ENCODE peak calls at places on chromosomes 13 and 19, in eight cellular contexts. K is HCT116, G is AG04450, X is GM23338, I is fibroblast of mammary gland, D is neural progenitor cell, W is bronchial epithelial cell, L is OCI-LY7. H is an unnamed sample.

GRCh38 chr13:50403311-50403710 is 388.1 kb downstream of the KCNRG start:
- DNase-seq in W (peak; percentile 71), G (no peak), D (no peak), K (no peak), X (no peak), L (no peak), I (no peak), H (peak; percentile 49)

GRCh38 chr19:3357362-3357730 is 9.0 kb upstream of the NFIC start:
- DNase-seq in X (no peak), G (no peak), K (no peak), W (no peak), I (no peak), L (no peak), D (no peak), H (no peak)

GRCh38 chr19:11168568-11168967 is 13.0 kb upstream of the SPC24 start:
- DNase-seq in G (peak; percentile 69), K (peak; percentile 19), X (no peak), I (peak; percentile 99), L (no peak), D (no peak), W (peak; percentile 98), H (peak; percentile 97)

GRCh38 chr19:28964500-28964899 is 248.5 kb downstream of the UQCRFS1 start:
- DNase-seq in X (no peak), G (no peak), D (no peak), I (no peak), L (no peak), W (no peak), K (no peak), H (no peak)

GRCh38 chr13:113114511-113115362 is 7.9 kb upstream of the F10 start:
- DNase-seq in G (no peak), W (no peak), I (no peak), K (no peak), X (no peak), L (no peak), D (no peak), H (no peak)

GRCh38 chr19:9917322-9917721 is 19.0 kb downstream of the OLFM2 start:
- DNase-seq in K (peak; percentile 42), L (peak; percentile 61), I (peak; percentile 60), X (peak; percentile 91), D (peak; percentile 71), W (peak; percentile 46), G (no peak), H (peak; percentile 53)

GRCh38 chr19:8641908-8642547 is 11.6 kb downstream of the NFILZ start:
- DNase-seq in D (peak; percentile 51), L (peak; percentile 25), W (peak; percentile 33), G (no peak), K (peak; percentile 51), X (peak; percentile 75), I (peak; percentile 64), H (peak; percentile 39)

GRCh38 chr19:29155683-29156082 is 57.3 kb downstream of the UQCRFS1 start:
- DNase-seq in K (no peak), G (no peak), L (no peak), W (no peak), X (no peak), D (no peak), I (no peak), H (no peak)

GRCh38 chr19:42191855-42192254 is 25.6 kb downstream of the DEDD2 start:
- DNase-seq in L (no peak), G (peak; percentile 26), I (peak; percentile 93), W (peak; percentile 98), X (no peak), D (no peak), K (peak; percentile 80), H (peak; percentile 98)

GRCh38 chr13:24866488-24866887 is 102.5 kb downstream of the RNF17 start:
- DNase-seq in I (no peak), G (no peak), L (no peak), W (no peak), X (no peak), K (no peak), D (no peak), H (peak; percentile 10)
- TF ChIP-seq CTCF in I (no peak), G (no peak), L (no peak), W (no peak), X (peak; percentile 7), K (no peak), D (no peak), H (no peak)

GRCh38 chr19:12837225-12837624 is 1.1 kb upstream of the MAST1 start:
- DNase-seq in D (no peak), L (no peak), W (peak; percentile 72), K (no peak), I (no peak), X (peak; percentile 24), G (no peak), H (peak; percentile 72)

GRCh38 chr19:12836529-12836863 is 1.8 kb upstream of the MAST1 start:
- DNase-seq in X (no peak), W (no peak), G (no peak), D (no peak), K (no peak), I (no peak), L (no peak), H (no peak)

GRCh38 chr19:12840091-12841079 is 2.1 kb downstream of the MAST1 start:
- DNase-seq in D (peak; percentile 98), I (peak; percentile 74), X (peak; percentile 98), G (no peak), W (peak; percentile 83), K (peak; percentile 93), L (peak; percentile 90), H (peak; percentile 96)

GRCh38 chr19:12838893-12839656 is 760 bp downstream of the MAST1 start:
- DNase-seq in K (no peak), D (peak; percentile 23), W (no peak), G (no peak), L (peak; percentile 67), I (no peak), X (no peak), H (no peak)

GRCh38 chr19:12838182-12838890 is at the start of gene MAST1:
- DNase-seq in G (no peak), X (peak; percentile 80), L (peak; percentile 81), D (peak; percentile 91), W (no peak), K (no peak), I (no peak), H (peak; percentile 56)
- H3K4me3 ChIP-seq in G (peak within 1 kb of the TSS; percentile 35), X (peak within 1 kb of the TSS; percentile 92), L (peak within 1 kb of the TSS; percentile 93), D (peak within 1 kb of the TSS; percentile 97), W (peak within 1 kb of the TSS; percentile 19), K (peak within 1 kb of the TSS; percentile 61), I (no peak within 1 kb of the TSS), H (peak within 1 kb of the TSS; percentile 27)

GRCh38 chr19:48321372-48321621 is 4.1 kb upstream of the EMP3 start:
- DNase-seq in L (peak; percentile 97), D (peak; percentile 99), W (peak; percentile 89), K (peak; percentile 95), I (peak; percentile 79), X (peak; percentile 100), G (no peak), H (peak; percentile 97)

GRCh38 chr19:48318286-48318987 is 6.9 kb upstream of the EMP3 start:
- DNase-seq in I (no peak), X (no peak), G (no peak), D (no peak), W (no peak), K (no peak), L (no peak), H (no peak)

GRCh38 chr19:48319647-48320537 is 5.5 kb upstream of the EMP3 start:
- DNase-seq in K (peak; percentile 66), D (peak; percentile 92), X (peak; percentile 95), I (peak; percentile 80), G (no peak), L (peak; percentile 74), W (peak; percentile 58), H (peak; percentile 81)

GRCh38 chr19:48325265-48325910 is at the start of gene EMP3:
- DNase-seq in I (peak; percentile 91), G (peak; percentile 80), K (peak; percentile 63), L (peak; percentile 51), W (peak; percentile 62), D (peak; percentile 86), X (peak; percentile 89), H (peak; percentile 66)

DNA sequence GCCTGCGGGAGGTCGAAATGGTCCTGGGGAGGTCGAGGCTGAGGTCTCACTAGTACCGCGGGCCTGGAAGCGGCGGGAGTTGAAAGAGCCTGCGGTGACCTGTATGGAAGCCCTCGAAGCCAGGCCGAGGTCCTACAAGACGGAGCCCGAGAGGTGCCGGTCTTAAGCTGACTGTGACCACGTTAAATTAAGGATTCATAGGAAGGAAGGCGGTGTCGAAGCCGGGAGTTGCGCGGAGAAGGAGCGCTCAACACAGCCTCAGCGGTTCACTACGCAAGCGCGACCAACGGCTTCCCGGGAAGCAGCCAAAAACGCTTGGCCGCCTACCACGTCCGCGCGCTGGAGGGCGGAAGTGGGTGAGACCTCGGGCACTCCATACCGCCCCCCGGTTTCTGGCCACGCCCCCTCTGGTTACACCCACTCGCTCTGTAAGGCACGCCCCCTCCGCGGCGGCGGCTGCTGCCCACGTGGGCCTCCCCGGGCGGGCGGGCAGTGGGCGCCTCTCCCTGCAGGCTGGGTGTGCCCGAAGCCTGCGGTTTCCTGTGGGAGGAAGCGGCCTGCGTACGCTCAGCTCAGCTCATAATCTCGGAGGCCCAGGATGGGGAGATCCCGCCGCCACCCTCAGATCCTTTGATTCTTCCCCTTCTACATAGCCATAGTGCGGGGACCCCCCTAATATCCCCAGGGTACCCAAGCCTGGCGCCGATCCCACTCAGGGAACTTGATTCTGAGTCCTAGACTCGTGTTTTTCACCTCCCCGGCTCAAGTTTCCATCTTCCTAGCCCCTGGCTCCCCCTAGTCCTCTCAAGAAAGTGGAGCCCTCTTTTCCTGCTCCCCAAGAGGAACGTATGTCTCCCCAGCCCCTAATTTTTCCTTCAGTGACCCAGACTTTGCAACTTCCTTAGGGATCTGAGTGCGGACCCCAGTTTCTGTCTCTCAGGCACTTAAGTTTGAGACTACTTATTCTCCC is 3.4 kb upstream of the EMP3 start:
- DNase-seq in X (peak; percentile 98), I (peak; percentile 98), D (peak; percentile 98), G (peak; percentile 97), W (peak; percentile 91), K (peak; percentile 94), L (peak; percentile 98), H (peak; percentile 99)
- TF ChIP-seq CTCF in X (no peak), I (no peak), D (peak; percentile 3), G (no peak), W (peak; percentile 7), K (no peak), L (no peak), H (no peak)

GRCh38 chr13:106121173-106121754 is 414.2 kb downstream of the EFNB2 start:
- DNase-seq in L (no peak), I (no peak), X (no peak), D (no peak), K (no peak), G (no peak), W (peak; percentile 42), H (no peak)

GRCh38 chr13:106118050-106118449 is 417.4 kb downstream of the EFNB2 start:
- DNase-seq in G (no peak), I (peak; percentile 31), L (no peak), X (no peak), W (peak; percentile 43), K (no peak), D (no peak), H (peak; percentile 26)

GRCh38 chr13:106117640-106118039 is 417.8 kb downstream of the EFNB2 start:
- DNase-seq in I (no peak), D (no peak), X (no peak), W (no peak), G (no peak), L (no peak), K (no peak), H (no peak)

GRCh38 chr13:106118996-106119395 is 416.5 kb downstream of the EFNB2 start:
- DNase-seq in W (no peak), I (no peak), D (no peak), L (no peak), K (no peak), X (no peak), G (no peak), H (no peak)

DNA sequence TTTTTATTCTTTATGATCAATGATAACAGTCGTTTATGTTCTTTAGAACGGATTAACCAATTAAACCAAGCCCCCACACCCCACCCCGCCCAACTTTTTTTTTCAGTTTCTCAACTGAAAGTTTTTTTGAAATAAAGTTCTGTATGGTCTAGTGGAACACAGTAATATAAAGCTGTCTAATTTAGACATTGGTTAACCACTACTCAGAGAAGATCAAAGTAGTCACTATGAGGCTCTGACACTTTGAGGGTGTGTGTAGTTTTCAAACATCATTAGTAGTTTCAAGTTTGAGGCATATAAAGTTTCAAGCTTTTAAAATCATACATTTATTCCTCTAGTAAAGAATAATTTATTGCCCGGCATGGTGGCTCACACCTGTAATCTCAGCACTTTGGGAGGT is 413.2 kb downstream of the EFNB2 start:
- DNase-seq in G (no peak), I (no peak), K (no peak), L (no peak), W (no peak), D (no peak), X (no peak), H (no peak)
- H3K4me3 ChIP-seq in G (no peak overlapping the region), I (no peak overlapping the region), K (no peak overlapping the region), L (no peak overlapping the region), W (no peak overlapping the region), D (no peak overlapping the region), X (no peak overlapping the region), H (no peak overlapping the region)

H was measured in epithelial cell of esophagus.